ENCODE peak calls at places on chromosomes 5 and 9, in six cellular contexts. One of them, this sample, is unnamed.

GRCh38 chr9:123453058-123453667 is 97.2 kb downstream of the CRB2 start:
- DNase-seq in HCT116: no peak
- DNase-seq in PC-3: no peak
- DNase-seq in GM23338: no peak
- DNase-seq in GM23248: no peak
- DNase-seq in SK-N-SH: no peak
- DNase-seq in this sample: no peak

GRCh38 chr5:28523887-28524637 is 1485.7 kb upstream of the CDH9 start:
- DNase-seq in GM23338: peak; percentile 11
- DNase-seq in GM23248: no peak
- DNase-seq in PC-3: peak; percentile 70
- DNase-seq in HCT116: no peak
- DNase-seq in SK-N-SH: no peak
- DNase-seq in this sample: no peak

GRCh38 chr5:79546782-79547428 is 33.0 kb upstream of the HOMER1 start:
- DNase-seq in SK-N-SH: no peak
- DNase-seq in GM23338: no peak
- DNase-seq in HCT116: no peak
- DNase-seq in GM23248: peak; percentile 6
- DNase-seq in PC-3: peak; percentile 28
- DNase-seq in this sample: no peak

GRCh38 chr9:98365227-98365669 is 109.8 kb upstream of the TBC1D2 start:
- DNase-seq in PC-3: peak; percentile 52
- DNase-seq in GM23248: peak; percentile 23
- DNase-seq in HCT116: peak; percentile 41
- DNase-seq in GM23338: peak; percentile 64
- DNase-seq in SK-N-SH: no peak
- DNase-seq in this sample: peak; percentile 35

GRCh38 chr5:96537386-96537785 is 104.3 kb upstream of the PCSK1 start:
- DNase-seq in GM23248: peak; percentile 88
- DNase-seq in PC-3: peak; percentile 47
- DNase-seq in GM23338: no peak
- DNase-seq in HCT116: no peak
- DNase-seq in SK-N-SH: no peak
- DNase-seq in this sample: peak; percentile 44

GRCh38 chr9:1073497-1073896 is 23.3 kb downstream of the DMRT2 start:
- DNase-seq in PC-3: no peak
- DNase-seq in SK-N-SH: no peak
- DNase-seq in GM23248: no peak
- DNase-seq in HCT116: no peak
- DNase-seq in GM23338: no peak
- DNase-seq in this sample: no peak

GRCh38 chr5:146020100-146020499 is 83.7 kb downstream of the SH3RF2 start:
- DNase-seq in PC-3: no peak
- DNase-seq in GM23248: no peak
- DNase-seq in GM23338: no peak
- DNase-seq in HCT116: no peak
- DNase-seq in SK-N-SH: no peak
- DNase-seq in this sample: no peak

GRCh38 chr5:171580506-171581265 is 161.2 kb downstream of the FGF18 start:
- DNase-seq in GM23248: peak; percentile 73
- DNase-seq in HCT116: no peak
- DNase-seq in SK-N-SH: no peak
- DNase-seq in PC-3: no peak
- DNase-seq in GM23338: no peak
- DNase-seq in this sample: no peak

GRCh38 chr9:113589407-113589806 is 125.9 kb downstream of the RGS3 start:
- DNase-seq in SK-N-SH: no peak
- DNase-seq in PC-3: no peak
- DNase-seq in HCT116: no peak
- DNase-seq in GM23338: no peak
- DNase-seq in GM23248: no peak
- DNase-seq in this sample: no peak

GRCh38 chr9:113590991-113591898 is 127.7 kb downstream of the RGS3 start:
- DNase-seq in GM23248: peak; percentile 80
- DNase-seq in SK-N-SH: peak; percentile 78
- DNase-seq in GM23338: peak; percentile 92
- DNase-seq in HCT116: no peak
- DNase-seq in PC-3: peak; percentile 66
- DNase-seq in this sample: peak; percentile 28

GRCh38 chr9:113590389-113590788 is 126.9 kb downstream of the RGS3 start:
- DNase-seq in GM23248: no peak
- DNase-seq in GM23338: no peak
- DNase-seq in PC-3: no peak
- DNase-seq in SK-N-SH: no peak
- DNase-seq in HCT116: no peak
- DNase-seq in this sample: no peak

GRCh38 chr9:113588936-113589335 is 125.4 kb downstream of the RGS3 start:
- DNase-seq in PC-3: no peak
- DNase-seq in GM23248: no peak
- DNase-seq in GM23338: no peak
- DNase-seq in SK-N-SH: no peak
- DNase-seq in HCT116: no peak
- DNase-seq in this sample: no peak

DNA sequence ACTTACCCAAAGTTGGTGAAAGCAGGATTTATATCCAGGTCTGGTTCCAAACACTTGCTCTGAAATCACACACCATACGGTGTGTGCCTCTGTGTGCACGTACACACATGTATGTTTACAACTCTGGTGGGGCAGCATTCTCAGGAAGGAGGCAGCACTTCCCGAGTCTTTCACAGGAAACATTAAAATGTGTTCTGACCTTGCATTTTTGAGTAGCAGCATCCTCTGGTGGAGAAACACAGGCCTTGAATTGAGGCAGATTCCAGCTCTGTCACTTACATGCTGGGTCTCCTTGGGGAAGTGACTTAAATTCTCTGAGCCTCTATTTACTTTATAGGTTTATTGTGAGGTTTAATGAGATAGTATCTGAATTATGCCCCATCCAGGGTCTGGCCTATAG is 126.4 kb downstream of the RGS3 start:
- DNase-seq in GM23338: no peak
- DNase-seq in SK-N-SH: no peak
- DNase-seq in GM23248: peak; percentile 67
- DNase-seq in PC-3: peak; percentile 38
- DNase-seq in HCT116: no peak
- DNase-seq in this sample: no peak
- H3K27ac ChIP-seq in GM23338: no peak overlapping the region
- H3K27ac ChIP-seq in SK-N-SH: no peak overlapping the region
- H3K27ac ChIP-seq in GM23248: no peak overlapping the region
- H3K27ac ChIP-seq in PC-3: no peak overlapping the region
- H3K27ac ChIP-seq in HCT116: no peak overlapping the region
- H3K27ac ChIP-seq in this sample: no peak overlapping the region

GRCh38 chr5:139659673-139660072 is 11.5 kb downstream of the CXXC5 start:
- DNase-seq in GM23248: peak; percentile 58
- DNase-seq in SK-N-SH: no peak
- DNase-seq in HCT116: no peak
- DNase-seq in PC-3: no peak
- DNase-seq in GM23338: peak; percentile 63
- DNase-seq in this sample: no peak

GRCh38 chr5:139660105-139660915 is 12.2 kb downstream of the CXXC5 start:
- DNase-seq in HCT116: no peak
- DNase-seq in SK-N-SH: peak; percentile 81
- DNase-seq in GM23248: peak; percentile 75
- DNase-seq in PC-3: peak; percentile 82
- DNase-seq in GM23338: no peak
- DNase-seq in this sample: no peak

GRCh38 chr5:139657363-139658321 is 9.5 kb downstream of the CXXC5 start:
- DNase-seq in GM23248: peak; percentile 84
- DNase-seq in HCT116: no peak
- DNase-seq in PC-3: no peak
- DNase-seq in SK-N-SH: no peak
- DNase-seq in GM23338: no peak
- DNase-seq in this sample: no peak

GRCh38 chr5:139658928-139659667 is 10.9 kb downstream of the CXXC5 start:
- DNase-seq in PC-3: peak; percentile 33
- DNase-seq in SK-N-SH: no peak
- DNase-seq in GM23338: peak; percentile 57
- DNase-seq in GM23248: peak; percentile 91
- DNase-seq in HCT116: no peak
- DNase-seq in this sample: no peak

DNA sequence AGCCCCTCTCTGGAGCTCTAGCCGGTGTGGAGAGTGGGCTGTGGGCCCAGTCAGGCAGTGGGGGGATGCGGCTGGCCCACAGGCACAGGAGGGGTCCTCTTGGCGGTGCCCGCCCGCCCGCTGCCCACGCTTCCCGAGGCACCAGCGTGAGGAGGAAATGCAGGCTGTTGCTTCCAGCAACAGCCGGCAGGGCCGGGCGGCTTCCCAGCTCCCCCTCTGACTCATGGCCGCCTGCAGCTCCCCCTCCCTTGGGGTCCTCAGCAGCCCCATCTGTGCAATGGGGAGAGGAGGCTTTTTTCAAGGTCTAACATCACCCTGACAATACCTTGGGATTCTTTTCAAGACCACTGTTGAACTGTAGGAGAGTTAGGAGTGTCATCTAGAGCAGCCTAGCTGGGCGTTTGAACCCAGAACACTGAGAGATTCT is 10.4 kb downstream of the CXXC5 start:
- DNase-seq in HCT116: no peak
- DNase-seq in GM23338: no peak
- DNase-seq in SK-N-SH: no peak
- DNase-seq in GM23248: peak; percentile 92
- DNase-seq in PC-3: no peak
- DNase-seq in this sample: no peak
- TF ChIP-seq EZH2phosphoT487 in HCT116: no peak
- TF ChIP-seq EZH2phosphoT487 in GM23338: no peak
- TF ChIP-seq EZH2phosphoT487 in SK-N-SH: no peak
- TF ChIP-seq EZH2phosphoT487 in GM23248: no peak
- TF ChIP-seq EZH2phosphoT487 in PC-3: no peak
- TF ChIP-seq EZH2phosphoT487 in this sample: no peak

DNA sequence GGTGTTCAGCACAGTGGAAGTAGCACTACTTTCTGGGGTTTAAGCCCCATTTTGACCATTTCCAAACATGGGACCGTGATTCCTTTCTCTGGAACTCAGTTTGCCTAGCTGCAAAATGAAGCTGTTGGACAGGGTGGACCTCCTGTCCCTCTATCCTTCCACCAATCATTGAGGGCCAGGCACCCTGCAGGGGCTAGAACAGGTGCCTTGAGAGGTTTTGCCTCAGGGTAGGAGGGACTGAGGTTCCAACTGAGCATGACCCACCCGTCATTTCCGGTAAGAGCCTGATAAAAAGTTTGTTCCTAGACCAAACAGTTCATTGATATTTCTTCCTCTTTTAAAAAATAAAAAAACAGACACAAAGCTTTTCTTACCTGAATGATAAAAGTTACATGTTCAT is 116.5 kb downstream of the MVB12B start:
- DNase-seq in GM23248: no peak
- DNase-seq in GM23338: no peak
- DNase-seq in HCT116: no peak
- DNase-seq in PC-3: no peak
- DNase-seq in SK-N-SH: no peak
- DNase-seq in this sample: no peak
- H3K27ac ChIP-seq in GM23248: no peak overlapping the region
- H3K27ac ChIP-seq in GM23338: no peak overlapping the region
- H3K27ac ChIP-seq in HCT116: no peak overlapping the region
- H3K27ac ChIP-seq in PC-3: no peak overlapping the region
- H3K27ac ChIP-seq in SK-N-SH: no peak overlapping the region
- H3K27ac ChIP-seq in this sample: no peak overlapping the region

GRCh38 chr9:109315889-109316640 is 4.8 kb downstream of the EPB41L4B start:
- DNase-seq in PC-3: peak; percentile 96
- DNase-seq in GM23248: peak; percentile 99
- DNase-seq in HCT116: peak; percentile 92
- DNase-seq in GM23338: peak; percentile 50
- DNase-seq in SK-N-SH: no peak
- DNase-seq in this sample: no peak
- TF ChIP-seq EZH2phosphoT487 in PC-3: peak; percentile 39
- TF ChIP-seq EZH2phosphoT487 in GM23248: no peak
- TF ChIP-seq EZH2phosphoT487 in HCT116: no peak
- TF ChIP-seq EZH2phosphoT487 in GM23338: no peak
- TF ChIP-seq EZH2phosphoT487 in SK-N-SH: no peak
- TF ChIP-seq EZH2phosphoT487 in this sample: no peak

GRCh38 chr9:94913550-94913949 is 187.1 kb downstream of the AOPEP start:
- DNase-seq in SK-N-SH: no peak
- DNase-seq in GM23248: no peak
- DNase-seq in GM23338: peak; percentile 24
- DNase-seq in PC-3: peak; percentile 28
- DNase-seq in HCT116: no peak
- DNase-seq in this sample: no peak
- H3K27ac ChIP-seq in SK-N-SH: peak overlapping the region; percentile 96
- H3K27ac ChIP-seq in GM23248: peak overlapping the region; percentile 68
- H3K27ac ChIP-seq in GM23338: peak overlapping the region; percentile 65
- H3K27ac ChIP-seq in PC-3: peak overlapping the region; percentile 74
- H3K27ac ChIP-seq in HCT116: peak overlapping the region; percentile 61
- H3K27ac ChIP-seq in this sample: no peak overlapping the region

GRCh38 chr5:138280915-138281314 is 6.5 kb upstream of the GFRA3 start:
- DNase-seq in PC-3: no peak
- DNase-seq in HCT116: no peak
- DNase-seq in GM23248: no peak
- DNase-seq in SK-N-SH: no peak
- DNase-seq in GM23338: no peak
- DNase-seq in this sample: no peak

GRCh38 chr5:138287252-138287651 is 12.8 kb upstream of the GFRA3 start:
- DNase-seq in PC-3: no peak
- DNase-seq in SK-N-SH: no peak
- DNase-seq in GM23338: no peak
- DNase-seq in GM23248: no peak
- DNase-seq in HCT116: no peak
- DNase-seq in this sample: no peak

DNA sequence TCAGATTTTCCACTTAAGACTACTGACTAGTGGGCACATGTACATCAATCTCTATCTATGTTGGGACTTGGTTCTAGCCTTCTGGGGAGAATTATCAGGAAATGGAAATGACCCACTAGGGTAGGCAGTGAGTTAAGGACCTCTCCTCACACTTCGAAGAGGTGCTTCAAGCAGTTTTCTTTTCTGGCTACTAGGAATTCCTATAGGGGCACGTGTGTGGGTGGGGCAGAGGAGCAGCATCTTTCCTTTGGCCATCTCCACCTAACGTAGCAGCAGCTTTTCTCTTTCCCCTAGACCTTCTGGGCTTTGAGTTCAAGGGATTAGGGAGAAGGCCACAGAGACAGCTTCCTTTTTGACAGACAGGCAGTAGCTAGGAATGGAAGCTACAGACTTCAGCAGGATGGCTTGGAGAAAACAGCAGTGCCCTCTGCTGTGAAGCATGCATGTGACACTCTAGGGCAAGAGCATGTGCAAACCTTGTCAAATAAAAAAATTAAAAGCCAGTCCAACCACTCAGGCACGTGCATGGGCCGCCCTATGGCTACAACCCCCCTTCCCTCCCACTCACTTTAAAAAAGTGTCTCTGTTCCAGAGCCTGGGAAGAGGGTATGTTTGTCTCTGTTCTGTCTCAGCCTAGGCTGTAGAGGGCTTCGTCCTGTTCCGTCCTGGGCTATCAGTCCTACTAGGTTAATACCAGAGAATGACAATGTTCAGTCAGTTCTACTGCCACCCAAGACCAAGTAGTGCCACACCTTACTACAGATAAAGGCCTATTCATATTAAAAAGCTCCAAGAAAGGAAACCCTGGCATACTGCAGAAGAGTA is 8.7 kb upstream of the GFRA3 start:
- DNase-seq in GM23338: peak; percentile 73
- DNase-seq in SK-N-SH: peak; percentile 74
- DNase-seq in PC-3: peak; percentile 30
- DNase-seq in HCT116: peak; percentile 34
- DNase-seq in GM23248: peak; percentile 67
- DNase-seq in this sample: no peak
- TF ChIP-seq EZH2phosphoT487 in GM23338: no peak
- TF ChIP-seq EZH2phosphoT487 in SK-N-SH: no peak
- TF ChIP-seq EZH2phosphoT487 in PC-3: no peak
- TF ChIP-seq EZH2phosphoT487 in HCT116: no peak
- TF ChIP-seq EZH2phosphoT487 in GM23248: no peak
- TF ChIP-seq EZH2phosphoT487 in this sample: no peak

GRCh38 chr9:130313103-130313858 is 47.7 kb downstream of the HMCN2 start:
- DNase-seq in HCT116: no peak
- DNase-seq in SK-N-SH: no peak
- DNase-seq in PC-3: no peak
- DNase-seq in GM23338: no peak
- DNase-seq in GM23248: no peak
- DNase-seq in this sample: no peak
- H3K27ac ChIP-seq in HCT116: no peak overlapping the region
- H3K27ac ChIP-seq in SK-N-SH: peak overlapping the region; percentile 2
- H3K27ac ChIP-seq in PC-3: no peak overlapping the region
- H3K27ac ChIP-seq in GM23338: no peak overlapping the region
- H3K27ac ChIP-seq in GM23248: no peak overlapping the region
- H3K27ac ChIP-seq in this sample: no peak overlapping the region